ENCODE peak calls at places on chromosomes 7 and 10, in ten cellular contexts. T, D, I, M, R, J, V, W, S and F are unnamed samples.

GRCh38 chr7:128836729-128837348 is 6.6 kb downstream of the FLNC start:
- DNase-seq in T (peak; percentile 61), D (no peak), I (no peak), M (no peak), R (no peak), J (no peak), V (no peak), W (no peak), S (no peak), F (no peak)

GRCh38 chr10:93752761-93753160 is 5.0 kb upstream of the LGI1 start:
- DNase-seq in T (no peak), D (no peak), I (no peak), M (no peak), R (peak; percentile 44), J (peak; percentile 30), V (no peak), W (peak; percentile 29), S (peak; percentile 33), F (no peak)

GRCh38 chr10:124510536-124511158 is 49.0 kb downstream of the LHPP start:
- DNase-seq in T (no peak), D (no peak), I (no peak), M (no peak), R (no peak), J (no peak), V (no peak), W (no peak), S (no peak), F (no peak)

GRCh38 chr7:100174582-100174981 is 2.6 kb downstream of the GPC2 start:
- DNase-seq in T (no peak), D (no peak), I (no peak), M (no peak), R (no peak), J (no peak), V (no peak), W (no peak), S (no peak), F (no peak)

GRCh38 chr7:137878333-137878961 is 31.7 kb upstream of the DGKI start:
- DNase-seq in T (no peak), D (no peak), I (no peak), M (peak; percentile 76), R (peak; percentile 72), J (peak; percentile 78), V (no peak), W (no peak), S (peak; percentile 69), F (no peak)

GRCh38 chr7:128841961-128842673 is 11.9 kb downstream of the FLNC start:
- DNase-seq in T (peak; percentile 72), D (no peak), I (no peak), M (no peak), R (peak; percentile 80), J (peak; percentile 32), V (peak; percentile 59), W (no peak), S (peak; percentile 40), F (no peak)

GRCh38 chr7:27910341-27910740 is 170.4 kb downstream of the TAX1BP1 start:
- DNase-seq in T (no peak), D (no peak), I (no peak), M (no peak), R (no peak), J (peak; percentile 40), V (no peak), W (no peak), S (no peak), F (no peak)

GRCh38 chr7:26787696-26788095 is 76.7 kb downstream of the SKAP2 start:
- DNase-seq in T (no peak), D (no peak), I (no peak), M (no peak), R (no peak), J (no peak), V (no peak), W (no peak), S (no peak), F (no peak)

GRCh38 chr10:79286318-79286951 is 60.8 kb upstream of the PPIF start:
- DNase-seq in T (peak; percentile 90), D (peak; percentile 77), I (peak; percentile 46), M (peak; percentile 57), R (no peak), J (no peak), V (peak; percentile 25), W (no peak), S (peak; percentile 28), F (no peak)

GRCh38 chr7:55100172-55100961 is 81.5 kb downstream of the EGFR start:
- DNase-seq in T (peak; percentile 79), D (no peak), I (peak; percentile 58), M (peak; percentile 92), R (no peak), J (no peak), V (no peak), W (no peak), S (no peak), F (no peak)

GRCh38 chr7:129776397-129776792 is 164.9 kb downstream of the NRF1 start:
- DNase-seq in T (no peak), D (no peak), I (no peak), M (no peak), R (no peak), J (no peak), V (no peak), W (no peak), S (no peak), F (no peak)

GRCh38 chr7:24907311-24907886 is 72.6 kb downstream of the OSBPL3 start:
- DNase-seq in T (no peak), D (no peak), I (no peak), M (no peak), R (peak; percentile 54), J (peak; percentile 85), V (no peak), W (no peak), S (peak; percentile 52), F (no peak)

GRCh38 chr10:122333037-122333436 is 41.5 kb upstream of the PLEKHA1 start:
- DNase-seq in T (no peak), D (no peak), I (no peak), M (no peak), R (peak; percentile 33), J (no peak), V (no peak), W (no peak), S (no peak), F (no peak)

GRCh38 chr7:151727579-151728285 is 149.2 kb downstream of the PRKAG2 start:
- DNase-seq in T (peak; percentile 93), D (peak; percentile 27), I (peak; percentile 58), M (peak; percentile 53), R (peak; percentile 97), J (peak; percentile 94), V (no peak), W (peak; percentile 92), S (peak; percentile 88), F (peak; percentile 81)

GRCh38 chr7:53351681-53352080 is 316.2 kb downstream of the POM121L12 start:
- DNase-seq in T (no peak), D (no peak), I (no peak), M (no peak), R (no peak), J (no peak), V (no peak), W (no peak), S (no peak), F (no peak)

DNA sequence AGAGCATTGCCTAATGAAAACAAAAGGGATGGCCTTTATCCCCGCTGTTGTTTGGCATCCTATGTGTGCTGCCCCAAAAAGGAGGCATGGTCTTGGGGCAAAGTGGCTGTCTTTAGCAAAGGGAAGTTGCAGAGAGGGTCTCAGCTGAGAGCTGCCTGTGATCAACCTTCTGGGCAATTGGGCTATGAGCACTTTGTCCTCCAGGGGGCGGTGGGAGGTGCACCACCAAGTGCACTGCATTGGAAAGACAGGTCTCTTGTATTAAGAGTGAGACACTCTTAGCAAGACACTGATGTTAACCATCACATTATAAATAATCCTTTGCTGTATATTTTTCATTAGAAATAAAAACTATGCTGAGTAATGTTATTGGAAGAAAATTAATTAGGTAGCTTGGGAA is 314.8 kb downstream of the POM121L12 start:
- DNase-seq in T (peak; percentile 59), D (no peak), I (no peak), M (no peak), R (no peak), J (no peak), V (peak; percentile 19), W (no peak), S (no peak), F (no peak)
- TF ChIP-seq CTCF in T (peak; percentile 67), D (peak; percentile 47), I (no peak), M (peak; percentile 44), R (no peak), J (peak; percentile 19), V (peak; percentile 55), W (no peak), S (no peak), F (no peak)

GRCh38 chr10:8398771-8399170 is 344.3 kb downstream of the GATA3 start:
- DNase-seq in T (no peak), D (no peak), I (no peak), M (no peak), R (no peak), J (no peak), V (no peak), W (no peak), S (peak; percentile 23), F (no peak)

GRCh38 chr10:8400151-8400550 is 345.7 kb downstream of the GATA3 start:
- DNase-seq in T (no peak), D (no peak), I (no peak), M (no peak), R (no peak), J (no peak), V (no peak), W (no peak), S (no peak), F (no peak)

GRCh38 chr10:8402469-8403074 is 348.1 kb downstream of the GATA3 start:
- DNase-seq in T (no peak), D (no peak), I (no peak), M (no peak), R (no peak), J (peak; percentile 31), V (no peak), W (no peak), S (peak; percentile 48), F (no peak)

GRCh38 chr10:8403711-8404371 is 349.4 kb downstream of the GATA3 start:
- DNase-seq in T (no peak), D (no peak), I (no peak), M (no peak), R (no peak), J (no peak), V (peak; percentile 31), W (no peak), S (no peak), F (no peak)

GRCh38 chr10:8401531-8401930 is 347.0 kb downstream of the GATA3 start:
- DNase-seq in T (no peak), D (no peak), I (no peak), M (no peak), R (no peak), J (no peak), V (no peak), W (no peak), S (no peak), F (no peak)
- H3K4me3 ChIP-seq in T (no peak overlapping the region), D (no peak overlapping the region), I (no peak overlapping the region), M (no peak overlapping the region), R (no peak overlapping the region), J (no peak overlapping the region), V (no peak overlapping the region), W (no peak overlapping the region), S (no peak overlapping the region), F (no peak overlapping the region)

GRCh38 chr7:39404910-39405309 is 161.3 kb upstream of the YAE1 start:
- DNase-seq in T (no peak), D (no peak), I (no peak), M (no peak), R (no peak), J (no peak), V (no peak), W (no peak), S (no peak), F (no peak)
- TF ChIP-seq CTCF in T (no peak), D (no peak), I (no peak), M (no peak), R (no peak), J (no peak), V (no peak), W (no peak), S (no peak), F (no peak)

GRCh38 chr10:19977097-19977521 is 160.9 kb downstream of the PLXDC2 start:
- DNase-seq in T (no peak), D (no peak), I (no peak), M (no peak), R (peak; percentile 8), J (no peak), V (no peak), W (no peak), S (no peak), F (no peak)
- H3K4me3 ChIP-seq in T (no peak overlapping the region), D (no peak overlapping the region), I (no peak overlapping the region), M (no peak overlapping the region), R (no peak overlapping the region), J (no peak overlapping the region), V (no peak overlapping the region), W (no peak overlapping the region), S (no peak overlapping the region), F (no peak overlapping the region)